ENCODE peak calls at places on chromosome 22, in five cellular contexts. L is IMR-90, U is H9, K is neuronal stem cell, B is mesenchymal stem cell. O is an unnamed sample.

GRCh38 chr22:22882033-22882717 is 5.4 kb upstream of the IGLL5 start:
- DNase-seq in B (no peak), U (peak; percentile 61), L (no peak), K (no peak), O (peak; percentile 3)

GRCh38 chr22:36221799-36222751 is 17.3 kb downstream of the APOL2 start:
- DNase-seq in L (no peak), B (peak; percentile 32), K (peak; percentile 17), U (peak; percentile 80), O (peak; percentile 80)

GRCh38 chr22:39914584-39914983 is 13.7 kb downstream of the GRAP2 start:
- DNase-seq in L (no peak), U (no peak), B (no peak), K (no peak), O (no peak)

GRCh38 chr22:42803454-42803853 is 53.6 kb downstream of the ARFGAP3 start:
- DNase-seq in B (no peak), L (no peak), K (no peak), U (peak; percentile 16), O (no peak)

GRCh38 chr22:40415531-40416266 is 45.3 kb downstream of the SGSM3 start:
- DNase-seq in B (no peak), K (no peak), L (peak; percentile 12), U (no peak), O (no peak)

GRCh38 chr22:23242473-23243001 is 62.2 kb downstream of the BCR start:
- DNase-seq in U (peak; percentile 95), B (peak; percentile 52), K (peak; percentile 62), L (peak; percentile 46), O (no peak)

GRCh38 chr22:40498454-40499186 is 128.2 kb downstream of the SGSM3 start:
- DNase-seq in B (peak; percentile 94), L (peak; percentile 97), U (no peak), K (no peak), O (peak; percentile 97)

GRCh38 chr22:44576311-44577260 is 78.6 kb upstream of the RTL6 start:
- DNase-seq in U (peak; percentile 17), L (no peak), B (no peak), K (no peak), O (no peak)

GRCh38 chr22:19831016-19831415 is 23.7 kb downstream of the GNB1L start:
- DNase-seq in K (no peak), B (no peak), L (no peak), U (no peak), O (no peak)

GRCh38 chr22:21707677-21708076 is 27.9 kb downstream of the YPEL1 start:
- DNase-seq in L (peak; percentile 19), K (no peak), B (no peak), U (no peak), O (no peak)

GRCh38 chr22:50728523-50728931 is 9.5 kb upstream of the ACR start:
- DNase-seq in K (no peak), L (no peak), U (no peak), B (no peak), O (no peak)

GRCh38 chr22:36433318-36434231 is 45.8 kb upstream of the MYH9 start:
- DNase-seq in U (no peak), B (no peak), K (no peak), L (no peak), O (no peak)

GRCh38 chr22:19875061-19875530 is 20.4 kb upstream of the GNB1L start:
- DNase-seq in L (no peak), U (peak; percentile 26), K (no peak), B (no peak), O (no peak)

GRCh38 chr22:48318173-48318572 is 1509.5 kb downstream of the BRD1 start:
- DNase-seq in B (no peak), K (no peak), L (no peak), U (no peak), O (no peak)

GRCh38 chr22:44693756-44694155 is 8.2 kb upstream of the PRR5 start:
- DNase-seq in B (no peak), U (no peak), L (no peak), K (no peak), O (no peak)

GRCh38 chr22:27639180-27640086 is 162.1 kb downstream of the MN1 start:
- DNase-seq in K (no peak), L (no peak), B (no peak), U (no peak), O (no peak)

GRCh38 chr22:19916941-19917340 is 24.6 kb upstream of the COMT start:
- DNase-seq in L (no peak), U (no peak), K (no peak), B (no peak), O (no peak)

GRCh38 chr22:49922484-49922883 is 4.0 kb downstream of the CRELD2 start:
- DNase-seq in B (no peak), U (no peak), K (no peak), L (no peak), O (no peak)

GRCh38 chr22:50189184-50189848 is 3.6 kb downstream of the TRABD start:
- DNase-seq in B (no peak), U (no peak), L (no peak), K (no peak), O (no peak)

GRCh38 chr22:37985751-37986281 is 1.5 kb upstream of the SOX10 start:
- DNase-seq in K (no peak), B (no peak), L (no peak), U (no peak), O (no peak)

GRCh38 chr22:37985050-37985585 is 763 bp upstream of the SOX10 start:
- DNase-seq in K (no peak), B (no peak), L (no peak), U (no peak), O (no peak)

GRCh38 chr22:37982938-37983859 is 1.2 kb downstream of the SOX10 start:
- DNase-seq in L (no peak), B (no peak), U (peak; percentile 81), K (no peak), O (no peak)

GRCh38 chr22:37982151-37982838 is 2.1 kb downstream of the SOX10 start:
- DNase-seq in K (no peak), B (no peak), U (no peak), L (no peak), O (no peak)

DNA sequence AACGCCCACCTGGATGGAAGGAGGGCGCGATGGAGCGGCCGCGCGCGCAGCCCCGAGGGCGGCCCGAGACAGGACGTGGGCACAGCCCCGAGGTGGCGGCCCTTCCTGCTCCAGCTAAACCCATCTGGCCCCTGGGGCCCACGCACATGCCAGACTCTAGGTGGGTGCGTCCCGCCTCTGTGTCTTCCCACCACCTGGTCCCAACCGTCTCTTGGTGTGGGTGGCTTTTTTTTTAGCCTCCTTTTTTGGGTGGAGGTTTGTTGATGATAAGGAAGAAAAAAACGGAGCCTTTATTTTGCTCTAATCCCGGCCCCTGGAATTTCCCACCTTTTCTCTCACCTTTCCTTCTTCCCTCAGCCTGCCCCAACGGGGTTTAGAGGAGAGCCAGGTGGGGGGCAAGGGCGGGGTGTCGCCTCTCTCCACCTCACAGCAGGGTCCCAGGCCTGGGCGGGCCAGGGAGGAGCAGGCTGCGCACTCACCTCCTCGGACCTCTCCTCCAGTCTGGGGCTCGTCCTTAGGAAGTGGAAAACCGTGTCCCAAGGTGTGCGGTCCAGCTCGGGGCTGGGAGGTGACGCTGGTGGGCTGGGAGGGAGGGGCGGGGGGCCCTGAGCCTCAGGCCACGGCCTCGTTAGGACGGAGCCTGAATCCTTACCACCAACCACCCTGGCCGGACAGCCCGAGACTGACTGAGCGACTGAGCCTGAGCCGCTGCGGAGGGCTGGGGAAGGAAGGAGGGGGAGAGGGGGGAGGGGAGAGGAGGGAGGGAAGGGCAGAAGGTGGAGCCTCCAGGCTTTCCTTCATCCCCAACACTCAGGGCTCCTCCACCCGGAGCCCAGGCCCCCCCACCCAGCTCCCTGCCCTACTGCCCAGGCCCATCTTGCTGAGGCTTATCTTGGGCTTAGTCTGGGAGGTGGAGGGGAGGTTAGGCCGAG is at the start of gene SOX10:
- DNase-seq in K (no peak), L (no peak), B (no peak), U (peak; percentile 73), O (no peak)
- H4K91ac ChIP-seq in K (no peak within 1 kb of the TSS), L (no peak within 1 kb of the TSS), B (no peak within 1 kb of the TSS), U (no peak within 1 kb of the TSS), O (no peak within 1 kb of the TSS)

GRCh38 chr22:24706732-24707476 is 67.6 kb downstream of the PIWIL3 start:
- DNase-seq in U (no peak), B (no peak), K (no peak), L (no peak), O (no peak)

GRCh38 chr22:24706050-24706449 is 68.5 kb downstream of the PIWIL3 start:
- DNase-seq in L (no peak), B (no peak), K (no peak), U (peak; percentile 83), O (no peak)

GRCh38 chr22:24707477-24707816 is 67.1 kb downstream of the PIWIL3 start:
- DNase-seq in L (no peak), K (no peak), B (no peak), U (peak; percentile 72), O (no peak)

GRCh38 chr22:24699861-24700260 is 74.7 kb downstream of the PIWIL3 start:
- DNase-seq in U (no peak), B (no peak), K (no peak), L (no peak), O (no peak)

DNA sequence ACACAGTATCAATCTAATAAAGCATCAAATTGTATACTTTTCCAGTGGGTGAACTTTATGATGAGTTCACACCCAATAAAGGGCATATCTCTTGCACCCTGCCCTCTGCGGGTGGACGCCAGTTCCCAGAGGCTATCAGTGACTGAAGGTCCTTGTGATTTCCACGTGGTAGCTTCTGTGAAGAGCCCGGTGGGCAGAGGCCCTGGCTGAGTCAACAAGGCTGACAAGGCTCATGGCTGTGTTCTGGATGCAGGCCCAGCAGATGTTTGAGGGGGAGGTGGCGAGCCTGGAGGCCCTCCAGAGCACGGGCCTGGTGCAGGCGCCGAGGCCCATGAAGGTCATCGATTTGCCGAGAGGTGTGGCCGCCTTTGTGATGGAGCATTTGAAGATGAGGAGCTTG is 71.4 kb downstream of the PIWIL3 start:
- DNase-seq in U (no peak), L (peak; percentile 74), K (no peak), B (no peak), O (no peak)
- H3K18ac ChIP-seq in U (no peak overlapping the region), L (no peak overlapping the region), K (no peak overlapping the region), B (no peak overlapping the region), O (no peak overlapping the region)

DNA sequence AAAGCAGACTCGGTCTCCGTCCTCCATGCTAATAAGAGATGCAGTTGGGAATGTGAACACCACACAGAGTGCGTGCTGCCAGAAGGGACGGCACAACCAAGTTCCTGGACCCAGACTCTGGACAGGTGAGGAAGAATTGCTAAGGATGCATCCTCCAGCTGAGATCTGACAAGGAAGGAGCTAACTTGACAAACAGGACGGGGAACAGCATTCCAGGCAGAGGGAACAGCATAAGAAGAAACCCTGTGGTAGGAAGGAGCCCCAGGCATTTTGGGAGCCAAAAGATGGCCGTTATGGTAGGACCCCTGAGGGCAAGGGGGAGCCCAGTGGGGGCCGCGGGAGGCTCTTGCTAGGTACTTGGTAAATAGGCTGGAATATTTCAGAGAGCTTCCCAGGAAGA is 6.0 kb downstream of the OSM start:
- DNase-seq in K (no peak), B (no peak), U (no peak), L (no peak), O (peak; percentile 74)
- H3K79me1 ChIP-seq in K (no peaks in the 10 kb centered on the region), B (no peaks in the 10 kb centered on the region), U (no peaks in the 10 kb centered on the region), L (no peaks in the 10 kb centered on the region), O (peaks cover 8% of the 10 kb centered on the region)

GRCh38 chr22:34841321-34841901 is 224.5 kb upstream of the ISX start:
- DNase-seq in U (peak; percentile 56), L (no peak), B (no peak), K (peak; percentile 57), O (no peak)

GRCh38 chr22:34847072-34847471 is 218.9 kb upstream of the ISX start:
- DNase-seq in U (no peak), B (no peak), L (no peak), K (no peak), O (no peak)

GRCh38 chr22:34841911-34842310 is 224.0 kb upstream of the ISX start:
- DNase-seq in U (no peak), B (no peak), K (no peak), L (no peak), O (no peak)

GRCh38 chr22:34845391-34845790 is 220.6 kb upstream of the ISX start:
- DNase-seq in K (no peak), B (no peak), L (no peak), U (no peak), O (no peak)

GRCh38 chr22:34842630-34843029 is 223.3 kb upstream of the ISX start:
- DNase-seq in B (no peak), K (no peak), L (no peak), U (no peak), O (no peak)
- H4K91ac ChIP-seq in B (no peak overlapping the region), K (no peak overlapping the region), L (no peak overlapping the region), U (no peak overlapping the region), O (peak overlapping the region; percentile 95)